ENCODE peak calls at places on chromosome 12, in six cellular contexts. One of them, this sample, is unnamed.

GRCh38 chr12:67430708-67431335 is 161.7 kb downstream of the CAND1 start:
- DNase-seq in Panc1: no peak
- DNase-seq in cardiac muscle cell: peak
- DNase-seq in DND-41: no peak
- DNase-seq in body of pancreas: peak
- DNase-seq in ascending aorta: peak
- DNase-seq in this sample: no peak

GRCh38 chr12:20212036-20212435 is 156.3 kb upstream of the PDE3A start:
- DNase-seq in Panc1: no peak
- DNase-seq in cardiac muscle cell: no peak
- DNase-seq in DND-41: no peak
- DNase-seq in body of pancreas: no peak
- DNase-seq in ascending aorta: no peak
- DNase-seq in this sample: no peak

GRCh38 chr12:91274886-91275285 is 92.3 kb upstream of the DCN start:
- DNase-seq in Panc1: no peak
- DNase-seq in cardiac muscle cell: peak
- DNase-seq in DND-41: no peak
- DNase-seq in body of pancreas: no peak
- DNase-seq in ascending aorta: no peak
- DNase-seq in this sample: no peak

GRCh38 chr12:110012137-110012536 is 12.9 kb downstream of the ANKRD13A start:
- DNase-seq in Panc1: no peak
- DNase-seq in cardiac muscle cell: no peak
- DNase-seq in DND-41: no peak
- DNase-seq in body of pancreas: no peak
- DNase-seq in ascending aorta: no peak
- DNase-seq in this sample: no peak

GRCh38 chr12:26736563-26737486 is 96.2 kb downstream of the ITPR2 start:
- DNase-seq in Panc1: peak
- DNase-seq in cardiac muscle cell: no peak
- DNase-seq in DND-41: no peak
- DNase-seq in body of pancreas: no peak
- DNase-seq in ascending aorta: no peak
- DNase-seq in this sample: no peak

GRCh38 chr12:116141110-116141832 is 136.2 kb downstream of the MED13L start:
- DNase-seq in Panc1: no peak
- DNase-seq in cardiac muscle cell: no peak
- DNase-seq in DND-41: no peak
- DNase-seq in body of pancreas: no peak
- DNase-seq in ascending aorta: no peak
- DNase-seq in this sample: no peak

GRCh38 chr12:95648990-95649791 is 97.9 kb upstream of the USP44 start:
- DNase-seq in Panc1: no peak
- DNase-seq in cardiac muscle cell: peak
- DNase-seq in DND-41: no peak
- DNase-seq in body of pancreas: peak
- DNase-seq in ascending aorta: peak
- DNase-seq in this sample: no peak

GRCh38 chr12:2955888-2956287 is 3.3 kb upstream of the TEAD4 start:
- DNase-seq in Panc1: no peak
- DNase-seq in cardiac muscle cell: no peak
- DNase-seq in DND-41: no peak
- DNase-seq in body of pancreas: no peak
- DNase-seq in ascending aorta: no peak
- DNase-seq in this sample: no peak

GRCh38 chr12:47789141-47789540 is 16.1 kb downstream of the SLC48A1 start:
- DNase-seq in Panc1: no peak
- DNase-seq in cardiac muscle cell: no peak
- DNase-seq in DND-41: no peak
- DNase-seq in body of pancreas: no peak
- DNase-seq in ascending aorta: no peak
- DNase-seq in this sample: no peak

GRCh38 chr12:76037130-76038105 is 5.8 kb upstream of the PHLDA1 start:
- DNase-seq in Panc1: no peak
- DNase-seq in cardiac muscle cell: peak
- DNase-seq in DND-41: peak
- DNase-seq in body of pancreas: no peak
- DNase-seq in ascending aorta: no peak
- DNase-seq in this sample: no peak

GRCh38 chr12:52395761-52396434 is 10.2 kb downstream of the KRT82 start:
- DNase-seq in Panc1: no peak
- DNase-seq in cardiac muscle cell: no peak
- DNase-seq in DND-41: no peak
- DNase-seq in body of pancreas: peak
- DNase-seq in ascending aorta: no peak
- DNase-seq in this sample: no peak

GRCh38 chr12:116006141-116006540 is 271.4 kb downstream of the MED13L start:
- DNase-seq in Panc1: no peak
- DNase-seq in cardiac muscle cell: no peak
- DNase-seq in DND-41: no peak
- DNase-seq in body of pancreas: no peak
- DNase-seq in ascending aorta: no peak
- DNase-seq in this sample: no peak

GRCh38 chr12:70842942-70843341 is 77.6 kb downstream of the PTPRR start:
- DNase-seq in Panc1: no peak
- DNase-seq in cardiac muscle cell: no peak
- DNase-seq in DND-41: no peak
- DNase-seq in body of pancreas: no peak
- DNase-seq in ascending aorta: no peak
- DNase-seq in this sample: no peak

GRCh38 chr12:19158909-19159308 is 29.4 kb downstream of the PLEKHA5 start:
- DNase-seq in Panc1: no peak
- DNase-seq in cardiac muscle cell: no peak
- DNase-seq in DND-41: no peak
- DNase-seq in body of pancreas: no peak
- DNase-seq in ascending aorta: no peak
- DNase-seq in this sample: no peak

GRCh38 chr12:2804390-2805145 is 7.9 kb upstream of the ITFG2 start:
- DNase-seq in Panc1: no peak
- DNase-seq in cardiac muscle cell: peak
- DNase-seq in DND-41: no peak
- DNase-seq in body of pancreas: peak
- DNase-seq in ascending aorta: peak
- DNase-seq in this sample: no peak

GRCh38 chr12:75684678-75685620 is 173.5 kb upstream of the KRR1 start:
- DNase-seq in Panc1: no peak
- DNase-seq in cardiac muscle cell: no peak
- DNase-seq in DND-41: no peak
- DNase-seq in body of pancreas: no peak
- DNase-seq in ascending aorta: no peak
- DNase-seq in this sample: no peak

GRCh38 chr12:93978553-93978952 is 169.8 kb upstream of the PLXNC1 start:
- DNase-seq in Panc1: no peak
- DNase-seq in cardiac muscle cell: no peak
- DNase-seq in DND-41: no peak
- DNase-seq in body of pancreas: no peak
- DNase-seq in ascending aorta: peak
- DNase-seq in this sample: no peak

GRCh38 chr12:49298160-49298559 is 3.2 kb downstream of the PRPH start:
- DNase-seq in Panc1: no peak
- DNase-seq in cardiac muscle cell: no peak
- DNase-seq in DND-41: no peak
- DNase-seq in body of pancreas: no peak
- DNase-seq in ascending aorta: no peak
- DNase-seq in this sample: no peak

GRCh38 chr12:54273981-54274380 is 5.9 kb downstream of the CBX5 start:
- DNase-seq in Panc1: no peak
- DNase-seq in cardiac muscle cell: no peak
- DNase-seq in DND-41: no peak
- DNase-seq in body of pancreas: no peak
- DNase-seq in ascending aorta: no peak
- DNase-seq in this sample: no peak

GRCh38 chr12:50686406-50686805 is 77.5 kb upstream of the ATF1 start:
- DNase-seq in Panc1: no peak
- DNase-seq in cardiac muscle cell: no peak
- DNase-seq in DND-41: no peak
- DNase-seq in body of pancreas: no peak
- DNase-seq in ascending aorta: no peak
- DNase-seq in this sample: no peak

GRCh38 chr12:105469701-105470100 is 139.2 kb downstream of the C12orf75 start:
- DNase-seq in Panc1: no peak
- DNase-seq in cardiac muscle cell: no peak
- DNase-seq in DND-41: no peak
- DNase-seq in body of pancreas: no peak
- DNase-seq in ascending aorta: no peak
- DNase-seq in this sample: no peak

GRCh38 chr12:108642899-108643654 is 9.4 kb upstream of the SELPLG start:
- DNase-seq in Panc1: no peak
- DNase-seq in cardiac muscle cell: no peak
- DNase-seq in DND-41: no peak
- DNase-seq in body of pancreas: no peak
- DNase-seq in ascending aorta: no peak
- DNase-seq in this sample: no peak

GRCh38 chr12:108642269-108642870 is 8.7 kb upstream of the SELPLG start:
- DNase-seq in Panc1: no peak
- DNase-seq in cardiac muscle cell: no peak
- DNase-seq in DND-41: no peak
- DNase-seq in body of pancreas: no peak
- DNase-seq in ascending aorta: no peak
- DNase-seq in this sample: no peak

GRCh38 chr12:108640802-108641445 is 7.2 kb upstream of the SELPLG start:
- DNase-seq in Panc1: no peak
- DNase-seq in cardiac muscle cell: peak
- DNase-seq in DND-41: peak
- DNase-seq in body of pancreas: peak
- DNase-seq in ascending aorta: no peak
- DNase-seq in this sample: no peak

GRCh38 chr12:108638997-108639822 is 5.5 kb upstream of the SELPLG start:
- DNase-seq in Panc1: no peak
- DNase-seq in cardiac muscle cell: no peak
- DNase-seq in DND-41: no peak
- DNase-seq in body of pancreas: no peak
- DNase-seq in ascending aorta: peak
- DNase-seq in this sample: no peak

GRCh38 chr12:108641446-108642268 is 8.0 kb upstream of the SELPLG start:
- DNase-seq in Panc1: no peak
- DNase-seq in cardiac muscle cell: no peak
- DNase-seq in DND-41: no peak
- DNase-seq in body of pancreas: no peak
- DNase-seq in ascending aorta: no peak
- DNase-seq in this sample: no peak
- H3K27ac ChIP-seq in Panc1: no peak
- H3K27ac ChIP-seq in cardiac muscle cell: peak
- H3K27ac ChIP-seq in DND-41: peak
- H3K27ac ChIP-seq in body of pancreas: no peak
- H3K27ac ChIP-seq in ascending aorta: no peak
- H3K27ac ChIP-seq in this sample: no peak

DNA sequence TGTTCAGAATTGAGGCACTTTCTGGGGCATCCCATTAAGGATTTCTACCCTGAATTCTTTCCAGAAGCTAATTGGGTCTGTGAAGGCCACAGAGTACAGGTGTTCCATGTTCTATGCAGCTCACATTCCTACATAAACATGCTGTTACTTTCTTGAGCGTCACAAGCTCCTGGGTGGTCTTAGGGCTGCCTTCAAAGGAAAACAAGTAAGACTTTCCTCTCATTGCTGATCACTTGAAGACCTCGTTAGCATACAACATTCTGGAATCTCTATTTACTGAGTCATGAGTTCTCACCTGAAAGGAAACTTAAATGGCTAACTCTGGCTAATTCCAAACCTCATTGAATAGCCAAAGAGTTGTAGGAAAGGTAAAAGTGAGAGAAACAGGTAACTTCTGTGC is 63.0 kb upstream of the HMGA2 start:
- DNase-seq in Panc1: no peak
- DNase-seq in cardiac muscle cell: no peak
- DNase-seq in DND-41: no peak
- DNase-seq in body of pancreas: no peak
- DNase-seq in ascending aorta: no peak
- DNase-seq in this sample: no peak
- H3K27ac ChIP-seq in Panc1: no peak
- H3K27ac ChIP-seq in cardiac muscle cell: no peak
- H3K27ac ChIP-seq in DND-41: no peak
- H3K27ac ChIP-seq in body of pancreas: no peak
- H3K27ac ChIP-seq in ascending aorta: no peak
- H3K27ac ChIP-seq in this sample: no peak

GRCh38 chr12:12539411-12539810 is 23.3 kb downstream of the DUSP16 start:
- DNase-seq in Panc1: no peak
- DNase-seq in cardiac muscle cell: no peak
- DNase-seq in DND-41: no peak
- DNase-seq in body of pancreas: no peak
- DNase-seq in ascending aorta: no peak
- DNase-seq in this sample: no peak
- H3K27ac ChIP-seq in Panc1: no peak
- H3K27ac ChIP-seq in cardiac muscle cell: no peak
- H3K27ac ChIP-seq in DND-41: no peak
- H3K27ac ChIP-seq in body of pancreas: peak
- H3K27ac ChIP-seq in ascending aorta: no peak
- H3K27ac ChIP-seq in this sample: no peak

GRCh38 chr12:753401-754237 is 1.2 kb downstream of the WNK1 start:
- DNase-seq in Panc1: no peak
- DNase-seq in cardiac muscle cell: peak
- DNase-seq in DND-41: peak
- DNase-seq in body of pancreas: peak
- DNase-seq in ascending aorta: peak
- DNase-seq in this sample: peak

GRCh38 chr12:750356-751191 is 1.8 kb upstream of the WNK1 start:
- DNase-seq in Panc1: no peak
- DNase-seq in cardiac muscle cell: no peak
- DNase-seq in DND-41: no peak
- DNase-seq in body of pancreas: no peak
- DNase-seq in ascending aorta: no peak
- DNase-seq in this sample: no peak

GRCh38 chr12:751192-751827 is 1.1 kb upstream of the WNK1 start:
- DNase-seq in Panc1: peak
- DNase-seq in cardiac muscle cell: peak
- DNase-seq in DND-41: peak
- DNase-seq in body of pancreas: peak
- DNase-seq in ascending aorta: peak
- DNase-seq in this sample: peak

GRCh38 chr12:752673-753400 is 458 bp downstream of the WNK1 start:
- DNase-seq in Panc1: no peak
- DNase-seq in cardiac muscle cell: peak
- DNase-seq in DND-41: peak
- DNase-seq in body of pancreas: peak
- DNase-seq in ascending aorta: peak
- DNase-seq in this sample: peak

DNA sequence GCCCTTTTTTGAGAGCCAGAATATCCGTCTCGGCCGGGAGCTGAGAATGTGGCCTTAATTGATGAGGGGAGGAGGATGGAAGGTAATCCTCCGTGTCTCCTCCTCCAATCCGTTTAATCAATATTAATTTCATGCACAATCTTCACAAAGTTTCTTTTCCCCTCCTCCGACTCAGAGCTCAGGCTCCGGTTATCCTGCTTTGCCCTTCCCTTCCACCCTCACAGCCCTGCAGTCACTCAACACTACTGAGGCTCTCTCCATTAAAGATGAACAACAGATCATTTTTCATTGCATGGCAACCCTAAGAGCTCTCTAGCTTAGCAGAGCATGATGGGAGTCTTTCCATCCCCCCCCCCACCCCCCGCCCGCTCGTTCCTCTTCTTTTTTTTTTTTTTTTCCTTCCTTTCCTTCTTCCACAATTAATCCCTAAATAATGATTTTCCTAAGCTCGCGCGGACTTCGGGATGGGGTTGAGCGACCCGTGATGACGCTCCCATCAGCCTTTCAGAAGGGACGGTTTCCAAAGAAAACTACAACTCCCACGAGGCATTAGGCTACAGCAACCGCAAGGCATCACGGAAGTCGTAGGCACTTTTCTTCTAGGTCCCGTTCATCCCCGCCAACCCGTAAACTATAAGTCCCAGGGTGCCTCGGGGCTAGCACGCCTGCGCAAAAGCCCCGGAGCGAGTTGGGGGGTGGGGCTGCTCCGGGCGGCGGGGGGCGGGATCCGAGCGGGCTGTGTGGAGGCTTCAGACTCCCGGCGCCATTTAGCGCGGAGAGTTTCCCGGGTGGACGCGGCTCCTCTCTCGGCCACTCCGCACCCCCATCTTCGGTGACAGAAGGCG is at the start of gene WNK1:
- DNase-seq in Panc1: peak
- DNase-seq in cardiac muscle cell: peak
- DNase-seq in DND-41: peak
- DNase-seq in body of pancreas: peak
- DNase-seq in ascending aorta: peak
- DNase-seq in this sample: peak
- H3K27ac ChIP-seq in Panc1: peak
- H3K27ac ChIP-seq in cardiac muscle cell: peak
- H3K27ac ChIP-seq in DND-41: peak
- H3K27ac ChIP-seq in body of pancreas: peak
- H3K27ac ChIP-seq in ascending aorta: peak
- H3K27ac ChIP-seq in this sample: peak

This sample was measured in CD4-positive, CD25-positive, alpha-beta regulatory T cell.